ENCODE peak calls at places on chromosomes 1 and 21, in six cellular contexts. One of them, this sample, is unnamed.
A peak's percentile ranks its signal among the peaks of the same experiment; 100 is the strongest.

GRCh38 chr1:53551428-53551995 is 92.3 kb downstream of the DMRTB1 start:
- DNase-seq in GM23338: no peak
- DNase-seq in psoas muscle: no peak
- DNase-seq in fibroblast of lung: no peak
- DNase-seq in neural progenitor cell: no peak
- DNase-seq in IMR-90: no peak
- DNase-seq in this sample: peak; percentile 33

GRCh38 chr1:223253916-223254315 is 110.1 kb downstream of the SUSD4 start:
- DNase-seq in psoas muscle: no peak
- DNase-seq in GM23338: no peak
- DNase-seq in neural progenitor cell: no peak
- DNase-seq in IMR-90: no peak
- DNase-seq in fibroblast of lung: no peak
- DNase-seq in this sample: no peak

GRCh38 chr1:222657899-222658298 is 40.0 kb downstream of the MIA3 start:
- DNase-seq in IMR-90: no peak
- DNase-seq in GM23338: no peak
- DNase-seq in neural progenitor cell: no peak
- DNase-seq in fibroblast of lung: no peak
- DNase-seq in psoas muscle: no peak
- DNase-seq in this sample: no peak

GRCh38 chr1:159835862-159836518 is 9.3 kb downstream of the SLAMF8 start:
- DNase-seq in neural progenitor cell: no peak
- DNase-seq in fibroblast of lung: no peak
- DNase-seq in psoas muscle: no peak
- DNase-seq in GM23338: peak; percentile 16
- DNase-seq in IMR-90: no peak
- DNase-seq in this sample: no peak

GRCh38 chr1:50633465-50633864 is 210.2 kb upstream of the DMRTA2 start:
- DNase-seq in IMR-90: no peak
- DNase-seq in neural progenitor cell: peak; percentile 39
- DNase-seq in fibroblast of lung: no peak
- DNase-seq in psoas muscle: no peak
- DNase-seq in GM23338: peak; percentile 17
- DNase-seq in this sample: no peak

GRCh38 chr1:168499094-168500049 is 44.4 kb downstream of the XCL2 start:
- DNase-seq in IMR-90: peak; percentile 33
- DNase-seq in GM23338: no peak
- DNase-seq in neural progenitor cell: no peak
- DNase-seq in fibroblast of lung: no peak
- DNase-seq in psoas muscle: no peak
- DNase-seq in this sample: no peak

GRCh38 chr1:27940297-27940696 is 5.5 kb downstream of the SMPDL3B start:
- DNase-seq in GM23338: peak; percentile 85
- DNase-seq in psoas muscle: peak; percentile 61
- DNase-seq in neural progenitor cell: peak; percentile 63
- DNase-seq in IMR-90: no peak
- DNase-seq in fibroblast of lung: peak; percentile 10
- DNase-seq in this sample: no peak

GRCh38 chr1:24248859-24249258 is 61.8 kb upstream of the IFNLR1 start:
- DNase-seq in psoas muscle: no peak
- DNase-seq in neural progenitor cell: no peak
- DNase-seq in GM23338: peak; percentile 28
- DNase-seq in IMR-90: no peak
- DNase-seq in fibroblast of lung: no peak
- DNase-seq in this sample: no peak

GRCh38 chr1:46520063-46520911 is 30.7 kb downstream of the DMBX1 start:
- DNase-seq in psoas muscle: peak; percentile 43
- DNase-seq in fibroblast of lung: peak; percentile 90
- DNase-seq in IMR-90: peak; percentile 75
- DNase-seq in neural progenitor cell: peak; percentile 92
- DNase-seq in GM23338: peak; percentile 64
- DNase-seq in this sample: no peak

GRCh38 chr1:154342132-154342531 is 16.8 kb downstream of the ATP8B2 start:
- DNase-seq in neural progenitor cell: no peak
- DNase-seq in psoas muscle: no peak
- DNase-seq in fibroblast of lung: no peak
- DNase-seq in GM23338: no peak
- DNase-seq in IMR-90: no peak
- DNase-seq in this sample: no peak

GRCh38 chr1:18203645-18204044 is 96.0 kb downstream of the IGSF21 start:
- DNase-seq in GM23338: no peak
- DNase-seq in fibroblast of lung: no peak
- DNase-seq in psoas muscle: no peak
- DNase-seq in IMR-90: no peak
- DNase-seq in neural progenitor cell: no peak
- DNase-seq in this sample: no peak

GRCh38 chr21:42815217-42815616 is 64.1 kb downstream of the WDR4 start:
- DNase-seq in IMR-90: no peak
- DNase-seq in GM23338: peak; percentile 44
- DNase-seq in neural progenitor cell: peak; percentile 45
- DNase-seq in psoas muscle: no peak
- DNase-seq in fibroblast of lung: no peak
- DNase-seq in this sample: no peak

GRCh38 chr21:42807938-42808613 is 71.3 kb downstream of the WDR4 start:
- DNase-seq in GM23338: no peak
- DNase-seq in fibroblast of lung: no peak
- DNase-seq in neural progenitor cell: no peak
- DNase-seq in psoas muscle: no peak
- DNase-seq in IMR-90: no peak
- DNase-seq in this sample: no peak

GRCh38 chr21:42809577-42810440 is 69.5 kb downstream of the WDR4 start:
- DNase-seq in psoas muscle: no peak
- DNase-seq in IMR-90: no peak
- DNase-seq in neural progenitor cell: peak; percentile 20
- DNase-seq in fibroblast of lung: no peak
- DNase-seq in GM23338: no peak
- DNase-seq in this sample: no peak

GRCh38 chr21:42809171-42809570 is 70.2 kb downstream of the WDR4 start:
- DNase-seq in IMR-90: no peak
- DNase-seq in neural progenitor cell: no peak
- DNase-seq in fibroblast of lung: no peak
- DNase-seq in GM23338: no peak
- DNase-seq in psoas muscle: no peak
- DNase-seq in this sample: no peak

DNA sequence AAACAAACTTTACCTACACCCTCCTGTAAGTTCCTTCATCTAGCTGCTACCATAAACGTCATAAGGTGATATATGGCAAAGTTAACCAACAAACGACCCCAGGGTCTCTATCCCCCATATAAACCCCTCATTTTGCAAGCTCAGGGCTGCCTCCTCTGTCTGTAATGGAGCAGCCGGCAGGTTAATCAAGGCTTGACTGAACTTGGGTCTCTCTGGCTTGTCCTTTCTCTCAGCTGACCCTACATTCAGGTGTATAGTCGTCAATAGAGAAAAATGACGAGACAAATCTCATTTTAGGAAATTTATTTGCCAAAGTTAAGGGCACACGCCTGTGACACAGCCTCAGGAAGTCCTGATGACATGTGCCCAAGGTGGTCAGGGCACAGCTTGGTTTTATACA is 67.4 kb downstream of the WDR4 start:
- DNase-seq in GM23338: no peak
- DNase-seq in IMR-90: no peak
- DNase-seq in fibroblast of lung: no peak
- DNase-seq in neural progenitor cell: no peak
- DNase-seq in psoas muscle: no peak
- DNase-seq in this sample: no peak
- H3K27ac ChIP-seq in GM23338: no peak overlapping the region
- H3K27ac ChIP-seq in IMR-90: no peak overlapping the region
- H3K27ac ChIP-seq in fibroblast of lung: no peak overlapping the region
- H3K27ac ChIP-seq in neural progenitor cell: no peak overlapping the region
- H3K27ac ChIP-seq in psoas muscle: no peak overlapping the region
- H3K27ac ChIP-seq in this sample: peak overlapping the region; percentile 73

DNA sequence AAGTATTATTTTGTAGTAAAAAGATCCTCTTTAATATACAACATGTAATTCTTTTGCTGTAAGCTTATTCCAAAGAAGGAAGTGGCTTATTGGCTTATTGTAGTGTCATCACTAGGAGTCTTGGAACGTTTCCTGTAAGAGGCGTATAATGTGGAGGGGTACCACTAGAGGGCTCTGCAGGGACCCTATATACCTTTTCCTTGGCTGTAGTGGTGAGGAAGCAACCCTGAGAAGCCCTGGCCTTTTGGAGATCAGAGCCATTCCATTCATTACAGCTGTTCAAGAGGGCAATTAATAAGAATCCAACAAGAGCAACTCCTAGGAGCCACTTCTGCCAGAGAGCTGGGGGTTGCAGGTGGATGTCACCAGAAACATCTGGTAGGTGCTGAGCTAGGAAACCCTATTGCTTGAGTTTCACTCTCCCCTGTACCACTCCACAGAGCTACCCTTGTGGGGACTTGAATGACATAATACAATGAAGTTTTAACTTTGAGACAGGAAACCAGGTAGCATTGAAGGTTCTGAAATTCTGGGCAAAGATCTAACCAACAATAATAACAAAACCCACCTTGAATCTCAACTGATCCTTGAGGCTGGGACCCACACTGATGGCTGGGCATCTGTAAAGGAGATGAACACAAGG is 160.4 kb upstream of the COA6 start:
- DNase-seq in psoas muscle: no peak
- DNase-seq in IMR-90: peak; percentile 26
- DNase-seq in GM23338: peak; percentile 84
- DNase-seq in fibroblast of lung: peak; percentile 55
- DNase-seq in neural progenitor cell: peak; percentile 79
- DNase-seq in this sample: no peak
- TF ChIP-seq CTCF in psoas muscle: peak; percentile 28
- TF ChIP-seq CTCF in IMR-90: peak; percentile 29
- TF ChIP-seq CTCF in GM23338: peak; percentile 82
- TF ChIP-seq CTCF in fibroblast of lung: peak; percentile 31
- TF ChIP-seq CTCF in neural progenitor cell: peak; percentile 83
- TF ChIP-seq CTCF in this sample: peak; percentile 40

DNA sequence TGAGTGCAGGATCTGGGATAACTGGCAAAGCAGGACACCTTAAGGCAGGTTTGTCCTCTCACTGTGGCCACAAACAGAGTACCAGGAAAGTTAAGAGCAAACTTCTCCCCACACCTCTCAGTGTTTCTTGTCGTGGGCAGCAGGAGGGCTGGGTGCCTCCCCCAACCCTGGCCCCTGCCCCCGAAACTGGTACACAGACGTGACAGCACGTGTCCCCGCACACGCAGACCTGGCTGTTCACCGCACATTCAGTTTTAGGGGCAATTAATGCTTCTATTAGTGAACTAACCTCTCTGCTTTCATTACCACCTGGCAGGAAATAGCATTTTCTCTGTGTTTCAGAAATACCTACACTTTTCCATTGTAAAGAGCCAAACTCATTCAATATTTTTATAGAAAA is 32.9 kb upstream of the RIPK4 start:
- DNase-seq in neural progenitor cell: no peak
- DNase-seq in psoas muscle: no peak
- DNase-seq in GM23338: no peak
- DNase-seq in fibroblast of lung: no peak
- DNase-seq in IMR-90: no peak
- DNase-seq in this sample: no peak
- H3K4me3 ChIP-seq in neural progenitor cell: no peak overlapping the region
- H3K4me3 ChIP-seq in psoas muscle: no peak overlapping the region
- H3K4me3 ChIP-seq in GM23338: no peak overlapping the region
- H3K4me3 ChIP-seq in fibroblast of lung: no peak overlapping the region
- H3K4me3 ChIP-seq in IMR-90: no peak overlapping the region
- H3K4me3 ChIP-seq in this sample: no peak overlapping the region

GRCh38 chr1:234239936-234240335 is 133.3 kb upstream of the COA6 start:
- DNase-seq in fibroblast of lung: no peak
- DNase-seq in IMR-90: no peak
- DNase-seq in GM23338: no peak
- DNase-seq in psoas muscle: no peak
- DNase-seq in neural progenitor cell: no peak
- DNase-seq in this sample: no peak

GRCh38 chr1:234242091-234242490 is 131.2 kb upstream of the COA6 start:
- DNase-seq in neural progenitor cell: no peak
- DNase-seq in GM23338: no peak
- DNase-seq in psoas muscle: no peak
- DNase-seq in IMR-90: no peak
- DNase-seq in fibroblast of lung: no peak
- DNase-seq in this sample: no peak

GRCh38 chr1:234239515-234239914 is 133.7 kb upstream of the COA6 start:
- DNase-seq in IMR-90: no peak
- DNase-seq in fibroblast of lung: no peak
- DNase-seq in GM23338: no peak
- DNase-seq in neural progenitor cell: no peak
- DNase-seq in psoas muscle: no peak
- DNase-seq in this sample: no peak

GRCh38 chr1:234238060-234238459 is 135.2 kb upstream of the COA6 start:
- DNase-seq in fibroblast of lung: no peak
- DNase-seq in neural progenitor cell: no peak
- DNase-seq in psoas muscle: no peak
- DNase-seq in IMR-90: no peak
- DNase-seq in GM23338: no peak
- DNase-seq in this sample: no peak

GRCh38 chr1:234240680-234241079 is 132.6 kb upstream of the COA6 start:
- DNase-seq in IMR-90: no peak
- DNase-seq in psoas muscle: no peak
- DNase-seq in neural progenitor cell: no peak
- DNase-seq in GM23338: no peak
- DNase-seq in fibroblast of lung: no peak
- DNase-seq in this sample: no peak
- H3K27ac ChIP-seq in IMR-90: no peak overlapping the region
- H3K27ac ChIP-seq in psoas muscle: no peak overlapping the region
- H3K27ac ChIP-seq in neural progenitor cell: no peak overlapping the region
- H3K27ac ChIP-seq in GM23338: no peak overlapping the region
- H3K27ac ChIP-seq in fibroblast of lung: no peak overlapping the region
- H3K27ac ChIP-seq in this sample: no peak overlapping the region

DNA sequence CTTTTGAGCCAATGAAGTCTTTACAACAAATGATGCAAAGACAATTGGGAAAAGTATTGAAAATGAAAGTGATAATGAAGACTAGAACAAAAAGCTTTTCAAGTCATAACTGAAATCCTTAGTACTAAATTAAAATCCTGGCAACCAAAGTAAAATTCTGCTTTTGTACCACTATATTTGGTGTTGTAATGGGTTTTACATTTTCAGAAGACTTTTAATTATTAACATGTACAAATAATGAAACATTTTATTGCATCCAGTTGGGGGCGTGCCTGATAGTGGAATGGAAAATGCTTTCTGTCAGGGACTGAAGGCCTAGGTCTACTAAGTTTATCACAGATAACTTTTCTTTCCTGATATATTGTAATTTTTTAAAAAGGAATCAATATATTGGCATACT is 89.4 kb downstream of the SDCCAG8 start:
- DNase-seq in psoas muscle: no peak
- DNase-seq in IMR-90: peak; percentile 3
- DNase-seq in GM23338: no peak
- DNase-seq in neural progenitor cell: no peak
- DNase-seq in fibroblast of lung: no peak
- DNase-seq in this sample: no peak
- TF ChIP-seq CTCF in psoas muscle: no peak
- TF ChIP-seq CTCF in IMR-90: peak; percentile 26
- TF ChIP-seq CTCF in GM23338: peak; percentile 20
- TF ChIP-seq CTCF in neural progenitor cell: peak; percentile 22
- TF ChIP-seq CTCF in fibroblast of lung: no peak
- TF ChIP-seq CTCF in this sample: no peak

This sample was measured in pancreas.